ENCODE peak calls at places on chromosomes 12 and 14, in five cellular contexts. T is hepatocyte, N is GM12878, A is psoas muscle, Q is left ventricle myocardium inferior. Y is an unnamed sample.

GRCh38 chr12:113980537-113981337 is 14.6 kb upstream of the RBM19 start:
- DNase-seq in T (peak), N (no peak), A (no peak), Q (no peak), Y (peak)

GRCh38 chr12:39441963-39442894 is 691 bp downstream of the KIF21A start:
- DNase-seq in T (peak), N (no peak), A (peak), Q (peak), Y (no peak)

GRCh38 chr12:34597548-34598351 is 575.5 kb downstream of the ALG10 start:
- DNase-seq in T (no peak), N (no peak), A (peak), Q (no peak), Y (no peak)

GRCh38 chr14:63960926-63961567 is 108.2 kb downstream of the SYNE2 start:
- DNase-seq in T (no peak), N (no peak), A (no peak), Q (no peak), Y (no peak)

GRCh38 chr14:35689000-35689460 is 120.1 kb downstream of the RALGAPA1 start:
- DNase-seq in T (no peak), N (no peak), A (no peak), Q (no peak), Y (peak)

GRCh38 chr14:103848720-103849077 is 1.3 kb upstream of the PPP1R13B start:
- DNase-seq in T (no peak), N (no peak), A (no peak), Q (no peak), Y (no peak)

GRCh38 chr14:75123991-75124390 is 2.9 kb downstream of the NEK9 start:
- DNase-seq in T (peak), N (no peak), A (no peak), Q (no peak), Y (no peak)

GRCh38 chr14:85468815-85469214 is 61.1 kb upstream of the FLRT2 start:
- DNase-seq in T (no peak), N (no peak), A (no peak), Q (no peak), Y (no peak)

GRCh38 chr12:111407371-111408115 is 1.8 kb downstream of the SH2B3 start:
- DNase-seq in T (no peak), N (no peak), A (no peak), Q (no peak), Y (no peak)

GRCh38 chr14:49992901-49993335 is 100.0 kb downstream of the ARF6 start:
- DNase-seq in T (no peak), N (peak), A (no peak), Q (no peak), Y (peak)

GRCh38 chr12:104694711-104695110 is 238.0 kb downstream of the CHST11 start:
- DNase-seq in T (no peak), N (no peak), A (peak), Q (no peak), Y (no peak)

GRCh38 chr14:84785997-84786396 is 743.9 kb upstream of the FLRT2 start:
- DNase-seq in T (no peak), N (no peak), A (no peak), Q (no peak), Y (no peak)

GRCh38 chr14:75379246-75379929 is 48.4 kb upstream of the JDP2 start:
- DNase-seq in T (no peak), N (no peak), A (no peak), Q (no peak), Y (no peak)

GRCh38 chr12:130711751-130712150 is 4.3 kb downstream of the RIMBP2 start:
- DNase-seq in T (no peak), N (no peak), A (no peak), Q (no peak), Y (no peak)

GRCh38 chr14:101370593-101371569 is 190.4 kb upstream of the DIO3 start:
- DNase-seq in T (no peak), N (no peak), A (no peak), Q (no peak), Y (no peak)

GRCh38 chr14:105945891-105946290 is 419.5 kb downstream of the TMEM121 start:
- DNase-seq in T (no peak), N (no peak), A (no peak), Q (no peak), Y (no peak)

GRCh38 chr12:48029401-48029770 is 25.1 kb upstream of the COL2A1 start:
- DNase-seq in T (no peak), N (no peak), A (no peak), Q (no peak), Y (no peak)

GRCh38 chr14:33901429-33902155 is 49.3 kb downstream of the EGLN3 start:
- DNase-seq in T (no peak), N (no peak), A (no peak), Q (no peak), Y (no peak)

GRCh38 chr14:104688755-104689619 is at the start of gene INF2:
- DNase-seq in T (peak), N (no peak), A (peak), Q (peak), Y (no peak)

GRCh38 chr12:55697686-55698085 is 10.0 kb downstream of the ITGA7 start:
- DNase-seq in T (no peak), N (no peak), A (peak), Q (no peak), Y (no peak)

GRCh38 chr14:53670701-53671100 is 285.9 kb downstream of the BMP4 start:
- DNase-seq in T (peak), N (no peak), A (no peak), Q (no peak), Y (no peak)

GRCh38 chr14:104085032-104085888 is at the start of gene ASPG:
- DNase-seq in T (peak), N (no peak), A (peak), Q (peak), Y (no peak)

GRCh38 chr14:102295301-102295700 is 9.7 kb downstream of the MOK start:
- DNase-seq in T (no peak), N (no peak), A (no peak), Q (no peak), Y (no peak)

GRCh38 chr12:1913377-1914115 is 4.9 kb downstream of the CACNA2D4 start:
- DNase-seq in T (peak), N (no peak), A (no peak), Q (no peak), Y (no peak)

GRCh38 chr12:19140381-19141236 is 11.1 kb downstream of the PLEKHA5 start:
- DNase-seq in T (no peak), N (no peak), A (no peak), Q (no peak), Y (no peak)

GRCh38 chr12:112869091-112869490 is 37.7 kb upstream of the OAS1 start:
- DNase-seq in T (no peak), N (no peak), A (no peak), Q (no peak), Y (no peak)

GRCh38 chr12:56321027-56321426 is 5.2 kb upstream of the CNPY2 start:
- DNase-seq in T (no peak), N (no peak), A (no peak), Q (no peak), Y (no peak)

GRCh38 chr12:105922670-105923102 is 216.1 kb downstream of the NUAK1 start:
- DNase-seq in T (no peak), N (no peak), A (no peak), Q (no peak), Y (no peak)

GRCh38 chr14:52835122-52835903 is 43.9 kb upstream of the GNPNAT1 start:
- DNase-seq in T (peak), N (no peak), A (no peak), Q (no peak), Y (no peak)

GRCh38 chr12:48121522-48121921 is 2.4 kb downstream of the PFKM start:
- DNase-seq in T (no peak), N (no peak), A (no peak), Q (no peak), Y (no peak)

GRCh38 chr14:61841145-61841544 is 78.9 kb downstream of the SNAPC1 start:
- DNase-seq in T (peak), N (no peak), A (no peak), Q (no peak), Y (no peak)

GRCh38 chr14:64387232-64387737 is 868 bp upstream of the MTHFD1 start:
- DNase-seq in T (peak), N (no peak), A (no peak), Q (no peak), Y (no peak)

GRCh38 chr14:23660290-23661226 is 24.4 kb downstream of the DHRS2 start:
- DNase-seq in T (no peak), N (no peak), A (no peak), Q (no peak), Y (no peak)

GRCh38 chr12:54010053-54010971 is 1.5 kb downstream of the HOXC8 start:
- DNase-seq in T (no peak), N (no peak), A (peak), Q (no peak), Y (no peak)

GRCh38 chr12:69866698-69867097 is 41.7 kb downstream of the MYRFL start:
- DNase-seq in T (no peak), N (no peak), A (no peak), Q (no peak), Y (no peak)

GRCh38 chr12:24742378-24742777 is 206.5 kb downstream of the BCAT1 start:
- DNase-seq in T (no peak), N (peak), A (no peak), Q (peak), Y (no peak)

DNA sequence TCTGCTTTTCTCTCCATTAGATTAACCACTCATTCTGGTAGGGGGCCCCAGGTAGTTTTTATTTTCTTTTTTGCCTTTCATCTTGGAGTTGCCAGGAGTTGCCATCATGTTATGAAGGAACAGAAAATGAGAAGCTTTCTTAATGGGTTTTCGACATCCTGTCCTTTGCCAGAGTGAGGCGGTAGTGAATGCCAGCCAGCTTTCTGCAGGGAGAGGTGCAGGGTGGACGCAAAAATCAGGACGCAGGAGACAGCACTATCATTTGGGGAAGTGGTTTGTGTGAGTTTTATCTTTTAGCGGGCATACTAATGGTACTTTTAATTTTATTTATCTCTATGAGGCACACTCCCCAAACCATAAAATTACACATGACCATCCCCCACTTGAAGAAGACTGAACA is 1.7 kb downstream of the RASSF8 start:
- DNase-seq in T (peak), N (no peak), A (no peak), Q (peak), Y (no peak)
- TF ChIP-seq CTCF in T (peak), N (no peak), A (no peak), Q (no peak), Y (no peak)

GRCh38 chr12:51395283-51396230 is 4.4 kb upstream of the GALNT6 start:
- DNase-seq in T (no peak), N (peak), A (no peak), Q (no peak), Y (no peak)

GRCh38 chr12:51392556-51393237 is 1.5 kb upstream of the GALNT6 start:
- DNase-seq in T (peak), N (no peak), A (no peak), Q (no peak), Y (no peak)

GRCh38 chr12:51391047-51391837 is at the start of gene GALNT6:
- DNase-seq in T (peak), N (no peak), A (no peak), Q (no peak), Y (no peak)

GRCh38 chr12:51390457-51391046 is 654 bp downstream of the GALNT6 start:
- DNase-seq in T (no peak), N (no peak), A (no peak), Q (no peak), Y (no peak)

GRCh38 chr12:51393676-51394545 is 2.7 kb upstream of the GALNT6 start:
- DNase-seq in T (no peak), N (no peak), A (no peak), Q (no peak), Y (no peak)
- H3K4me3 ChIP-seq in T (no peak), N (peak), A (no peak), Q (peak), Y (peak)

DNA sequence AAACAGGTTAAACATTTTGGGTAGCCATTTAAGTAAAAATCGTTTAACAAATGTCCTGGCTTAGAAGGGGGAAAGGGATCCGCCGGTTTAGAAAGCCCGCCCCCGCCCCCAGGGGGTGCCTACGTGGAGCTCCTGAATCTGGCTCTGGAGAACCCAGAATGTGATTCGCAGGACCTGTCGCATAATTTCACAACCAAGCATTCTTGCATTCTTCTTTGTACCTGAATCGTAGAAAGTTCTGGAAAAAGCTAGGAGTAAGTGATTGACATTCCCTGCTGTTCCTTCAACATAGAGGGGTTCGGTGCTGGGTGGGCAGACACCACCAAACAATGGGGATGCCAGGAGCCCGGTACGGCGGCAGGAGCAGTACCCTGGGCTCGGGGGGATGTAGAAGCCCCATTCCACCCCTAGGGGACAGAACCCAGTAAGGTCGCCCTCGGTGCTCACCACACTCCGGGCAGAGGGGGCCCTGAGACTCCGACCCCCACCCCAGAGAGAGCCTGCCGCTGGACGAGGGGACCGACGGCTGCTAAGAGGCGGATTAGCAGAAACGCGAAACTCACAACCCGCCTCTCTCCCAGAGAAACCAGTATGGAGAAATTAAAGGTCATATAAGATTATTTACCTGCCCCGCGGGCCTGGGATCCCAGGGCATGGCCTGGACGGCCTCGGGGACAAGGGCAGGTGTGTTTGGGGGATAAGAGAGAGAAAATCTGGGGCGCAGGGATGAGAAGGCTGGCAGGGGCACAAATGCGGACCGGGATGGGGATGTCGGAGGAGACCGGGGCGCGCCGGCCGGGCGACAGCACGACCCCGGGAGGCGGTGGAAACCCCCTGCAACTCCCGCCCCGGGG is 547 bp downstream of the CSRP2 start:
- DNase-seq in T (peak), N (no peak), A (peak), Q (no peak), Y (no peak)
- TF ChIP-seq CTCF in T (no peak), N (no peak), A (no peak), Q (no peak), Y (peak)

DNA sequence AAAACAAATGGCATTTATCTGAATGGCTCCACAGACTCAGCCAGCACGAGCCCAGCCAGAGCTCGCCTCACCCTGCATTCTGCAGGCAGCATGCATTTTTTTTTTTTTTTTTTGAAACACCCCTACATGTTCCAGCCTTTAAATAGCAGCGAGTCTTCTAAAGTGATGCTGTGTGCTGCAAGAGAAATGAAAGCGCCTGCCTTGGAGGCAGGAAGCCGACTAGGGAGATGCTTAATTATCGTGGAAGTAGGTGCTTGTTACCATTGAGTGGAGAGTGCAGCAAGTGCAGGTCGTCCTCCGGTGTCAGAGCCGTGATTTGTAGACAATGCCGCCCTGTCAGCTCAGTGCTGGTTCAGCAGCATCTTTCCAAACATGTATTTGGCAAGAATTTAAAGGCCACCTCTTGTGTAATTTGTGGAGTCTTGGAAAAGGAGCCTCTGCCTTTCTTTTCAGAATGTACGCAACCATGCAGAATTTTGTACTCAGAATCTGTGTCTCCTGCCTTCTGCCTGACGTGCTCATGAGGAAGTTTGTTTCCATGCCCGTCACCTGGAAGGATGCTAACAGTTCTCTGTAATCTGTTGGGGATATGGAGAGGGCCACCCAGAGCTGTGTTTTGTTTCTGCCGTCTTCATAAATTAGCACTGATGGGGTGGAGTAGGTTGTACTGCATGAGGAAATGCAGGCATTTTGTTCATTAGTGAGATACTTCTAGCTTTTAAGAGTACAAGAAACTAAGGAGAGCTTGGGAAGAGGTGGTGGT is 345.9 kb upstream of the RGS6 start:
- DNase-seq in T (peak), N (no peak), A (no peak), Q (no peak), Y (no peak)
- H3K4me3 ChIP-seq in T (no peak), N (no peak), A (peak), Q (peak), Y (no peak)

GRCh38 chr12:49615725-49616124 is 7.6 kb upstream of the PRPF40B start:
- DNase-seq in T (no peak), N (no peak), A (no peak), Q (no peak), Y (no peak)
- TF ChIP-seq CTCF in T (no peak), N (no peak), A (no peak), Q (no peak), Y (no peak)

DNA sequence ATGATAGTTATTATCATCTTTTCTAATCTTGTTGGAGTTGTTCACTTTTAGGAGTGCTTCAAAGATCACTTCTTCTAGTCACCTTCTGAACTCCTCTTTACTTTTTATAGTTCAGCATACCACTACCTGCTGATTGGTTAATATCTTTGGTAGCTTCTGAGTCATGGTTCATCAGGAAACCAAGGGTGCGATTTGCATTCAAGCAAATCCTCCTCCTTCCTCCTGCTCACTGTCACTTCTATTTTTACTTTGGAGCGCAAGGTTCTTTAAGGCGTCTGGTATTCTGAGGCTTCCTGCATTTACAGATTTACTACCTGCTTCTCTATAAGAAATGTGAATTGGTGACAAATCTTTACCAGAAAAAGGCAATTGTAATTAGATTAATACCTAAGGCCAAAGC is 24.0 kb downstream of the SYT1 start:
- DNase-seq in T (no peak), N (peak), A (no peak), Q (no peak), Y (peak)
- H3K4me3 ChIP-seq in T (no peak), N (no peak), A (no peak), Q (no peak), Y (no peak)

GRCh38 chr14:27536748-27537147 is 938.9 kb upstream of the NOVA1 start:
- DNase-seq in T (no peak), N (no peak), A (no peak), Q (no peak), Y (no peak)
- TF ChIP-seq CTCF in T (no peak), N (no peak), A (no peak), Q (no peak), Y (no peak)

DNA sequence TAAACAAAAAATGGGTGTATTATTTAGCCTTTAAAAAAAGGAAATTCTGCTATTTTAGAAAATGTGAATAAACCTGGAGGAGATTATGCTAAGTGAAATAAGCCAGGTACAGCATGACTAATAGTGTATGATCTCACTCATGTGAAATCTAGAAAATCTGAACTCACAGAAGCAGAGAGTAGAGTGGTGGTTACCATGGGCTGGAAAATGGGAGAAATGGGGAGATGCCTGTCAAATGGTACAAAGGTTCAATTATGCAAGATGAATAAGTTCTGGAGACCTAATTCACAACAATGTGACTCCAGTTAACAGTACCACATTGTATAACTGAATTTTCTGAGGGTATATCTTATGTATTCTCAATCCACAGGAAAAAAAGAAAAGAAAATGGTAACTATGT is 17.4 kb upstream of the LEMD3 start:
- DNase-seq in T (no peak), N (no peak), A (no peak), Q (no peak), Y (no peak)
- H3K4me3 ChIP-seq in T (no peak), N (no peak), A (no peak), Q (no peak), Y (no peak)

GRCh38 chr14:100078216-100078780 is 13.1 kb downstream of the EVL start:
- DNase-seq in T (no peak), N (no peak), A (no peak), Q (no peak), Y (no peak)

GRCh38 chr14:100076630-100077029 is 11.4 kb downstream of the EVL start:
- DNase-seq in T (peak), N (no peak), A (peak), Q (peak), Y (no peak)

GRCh38 chr14:100077441-100077840 is 12.2 kb downstream of the EVL start:
- DNase-seq in T (no peak), N (no peak), A (no peak), Q (no peak), Y (no peak)

GRCh38 chr14:100074431-100075100 is 9.3 kb downstream of the EVL start:
- DNase-seq in T (no peak), N (no peak), A (no peak), Q (no peak), Y (no peak)

GRCh38 chr14:100076133-100076532 is 10.9 kb downstream of the EVL start:
- DNase-seq in T (no peak), N (no peak), A (no peak), Q (no peak), Y (no peak)
- TF ChIP-seq CTCF in T (peak), N (peak), A (no peak), Q (peak), Y (peak)